ENCODE peak calls at places on chromosome 22, in four cellular contexts. A, N, U and X are unnamed samples.

GRCh38 chr22:40240160-40240559 is 62.4 kb downstream of the TNRC6B start:
- DNase-seq in A (no peak), N (no peak), U (no peak), X (no peak)

GRCh38 chr22:40237241-40237640 is 59.5 kb downstream of the TNRC6B start:
- DNase-seq in A (no peak), N (no peak), U (no peak), X (no peak)

GRCh38 chr22:33919591-33920501 is at the start of gene LARGE1:
- DNase-seq in A (peak; percentile 37), N (no peak), U (no peak), X (peak; percentile 33)

GRCh38 chr22:37062657-37063381 is 11.3 kb downstream of the KCTD17 start:
- DNase-seq in A (no peak), N (no peak), U (no peak), X (no peak)

GRCh38 chr22:47872761-47873535 is 1110.5 kb downstream of the TBC1D22A start:
- DNase-seq in A (peak; percentile 43), N (no peak), U (no peak), X (no peak)

GRCh38 chr22:37898441-37899181 is 7.5 kb upstream of the MICALL1 start:
- DNase-seq in A (peak; percentile 94), N (no peak), U (no peak), X (peak; percentile 67)

GRCh38 chr22:38238519-38239051 is 34.2 kb downstream of the TMEM184B start:
- DNase-seq in A (no peak), N (no peak), U (no peak), X (no peak)

GRCh38 chr22:34804588-34804987 is 261.4 kb upstream of the ISX start:
- DNase-seq in A (no peak), N (no peak), U (no peak), X (peak; percentile 39)

GRCh38 chr22:36619797-36620390 is 83.7 kb downstream of the CACNG2 start:
- DNase-seq in A (no peak), N (no peak), U (no peak), X (no peak)

GRCh38 chr22:32237905-32238304 is 17.2 kb downstream of the SLC5A4 start:
- DNase-seq in A (no peak), N (no peak), U (no peak), X (no peak)

GRCh38 chr22:49953680-49954344 is 6.8 kb upstream of the PIM3 start:
- DNase-seq in A (no peak), N (no peak), U (no peak), X (no peak)

DNA sequence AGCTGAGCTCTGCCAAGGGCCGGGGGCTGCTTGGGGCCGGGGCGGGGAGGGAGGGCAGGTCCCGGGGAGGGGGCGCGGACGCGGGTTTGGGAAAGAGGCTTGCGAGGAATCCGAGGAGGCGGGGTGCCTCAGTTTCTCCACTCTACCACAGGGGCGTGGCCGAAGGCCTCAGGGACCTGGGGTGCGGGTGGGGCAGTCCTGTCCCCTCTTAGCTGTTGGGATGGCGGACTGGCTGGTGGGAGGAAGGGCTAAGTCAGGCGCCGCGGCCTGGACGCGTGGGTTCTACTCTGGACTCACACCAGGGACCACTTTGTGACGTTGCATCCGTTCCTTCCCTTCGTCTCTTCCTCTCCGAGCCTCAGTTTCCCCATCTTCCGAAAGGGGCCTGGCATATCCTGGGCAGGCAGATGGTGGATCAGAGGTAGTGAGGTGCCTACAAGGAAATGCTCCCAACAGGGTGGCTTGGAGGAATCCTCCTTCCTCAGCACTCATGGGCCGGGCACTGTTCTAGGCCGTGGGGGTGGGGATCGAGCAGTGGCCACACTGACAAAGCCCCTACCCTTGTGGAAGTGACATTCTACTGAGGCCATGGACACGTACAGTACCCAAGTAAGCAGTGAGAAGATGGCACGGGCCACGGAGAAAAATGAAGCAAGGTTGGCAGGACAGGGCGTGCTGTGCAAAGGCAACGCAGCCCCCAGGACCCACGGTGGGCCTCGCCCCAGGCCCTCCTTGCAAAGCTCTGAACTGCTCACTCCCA is 13.2 kb downstream of the IGLL1 start:
- DNase-seq in A (no peak), N (no peak), U (no peak), X (no peak)
- H3K4me3 ChIP-seq in A (no peak overlapping the region), N (no peak overlapping the region), U (peak overlapping the region; percentile 69), X (peak overlapping the region; percentile 39)

GRCh38 chr22:19645391-19645790 is 68.9 kb upstream of the SEPTIN5 start:
- DNase-seq in A (no peak), N (no peak), U (no peak), X (no peak)
- TF ChIP-seq CTCF in A (no peak), N (no peak), U (no peak), X (no peak)

GRCh38 chr22:28241637-28242290 is 322.7 kb upstream of the PITPNB start:
- DNase-seq in A (no peak), N (no peak), U (no peak), X (no peak)
- H3K9me3 ChIP-seq in A (no peaks in the 10 kb centered on the region), N (no peaks in the 10 kb centered on the region), U (no peaks in the 10 kb centered on the region), X (no peaks in the 10 kb centered on the region)

GRCh38 chr22:45280583-45280972 is 4.2 kb upstream of the UPK3A start:
- DNase-seq in A (no peak), N (no peak), U (no peak), X (peak; percentile 58)

GRCh38 chr22:45285431-45286058 is 796 bp downstream of the UPK3A start:
- DNase-seq in A (no peak), N (no peak), U (no peak), X (peak; percentile 55)

GRCh38 chr22:45286854-45287551 is 2.3 kb downstream of the UPK3A start:
- DNase-seq in A (no peak), N (no peak), U (no peak), X (peak; percentile 67)

GRCh38 chr22:45280995-45281394 is 3.8 kb upstream of the UPK3A start:
- DNase-seq in A (no peak), N (no peak), U (no peak), X (no peak)

GRCh38 chr22:45284705-45285305 is at the start of gene UPK3A:
- DNase-seq in A (peak; percentile 90), N (no peak), U (no peak), X (no peak)
- H3K4me3 ChIP-seq in A (peak within 1 kb of the TSS; percentile 59), N (peak within 1 kb of the TSS; percentile 37), U (peak within 1 kb of the TSS; percentile 69), X (no peak within 1 kb of the TSS)

GRCh38 chr22:30754971-30755759 is 60.5 kb downstream of the OSBP2 start:
- DNase-seq in A (peak; percentile 60), N (peak; percentile 61), U (no peak), X (peak; percentile 71)

GRCh38 chr22:30753701-30754100 is 59.0 kb downstream of the OSBP2 start:
- DNase-seq in A (no peak), N (no peak), U (no peak), X (no peak)

GRCh38 chr22:30754521-30754920 is 59.8 kb downstream of the OSBP2 start:
- DNase-seq in A (no peak), N (no peak), U (no peak), X (no peak)

GRCh38 chr22:30751529-30751928 is 56.9 kb downstream of the OSBP2 start:
- DNase-seq in A (no peak), N (no peak), U (no peak), X (no peak)

DNA sequence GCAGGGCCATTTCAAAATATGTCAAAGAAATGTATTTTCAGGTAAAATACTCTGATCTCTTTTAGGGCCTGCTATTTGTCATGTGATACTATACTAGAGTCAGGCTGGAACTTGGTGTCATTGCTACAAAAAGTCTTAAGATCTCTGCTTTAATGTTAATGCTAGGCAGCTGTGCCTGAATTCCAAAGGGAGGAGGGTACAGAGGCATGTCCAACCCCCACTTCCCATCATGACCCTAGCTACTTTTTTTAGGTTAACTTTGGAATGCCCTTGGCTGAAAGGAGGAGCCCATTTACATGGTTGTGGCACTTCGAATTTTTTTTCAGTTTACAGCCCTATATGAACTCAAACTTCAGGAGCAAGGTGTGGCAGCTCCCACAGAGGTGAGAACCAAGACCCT is 58.1 kb downstream of the OSBP2 start:
- DNase-seq in A (no peak), N (no peak), U (no peak), X (no peak)
- TF ChIP-seq CTCF in A (no peak), N (no peak), U (no peak), X (no peak)

GRCh38 chr22:24066872-24067271 is 55.8 kb downstream of the CABIN1 start:
- DNase-seq in A (no peak), N (no peak), U (no peak), X (no peak)
- H3K9me3 ChIP-seq in A (no peaks in the 10 kb centered on the region), N (no peaks in the 10 kb centered on the region), U (no peaks in the 10 kb centered on the region), X (no peaks in the 10 kb centered on the region)